ENCODE peak calls at places on chromosome 20, in four cellular contexts. S is T-helper 2 cell, J is kidney, Q is HT-29. B is an unnamed sample.

GRCh38 chr20:32681175-32682084 is 7.7 kb upstream of the C20orf203 start:
- DNase-seq in Q (peak; percentile 34), J (peak; percentile 75), S (no peak), B (peak; percentile 13)

GRCh38 chr20:11922561-11922960 is 4.9 kb downstream of the BTBD3 start:
- DNase-seq in S (no peak), Q (no peak), J (no peak), B (no peak)

GRCh38 chr20:57432874-57433491 is 41.8 kb downstream of the RBM38 start:
- DNase-seq in Q (peak; percentile 83), S (peak; percentile 79), J (no peak), B (peak; percentile 68)

GRCh38 chr20:55538261-55538908 is 466.9 kb downstream of the CBLN4 start:
- DNase-seq in S (no peak), J (no peak), Q (no peak), B (no peak)

GRCh38 chr20:3068986-3069900 is 2.2 kb upstream of the OXT start:
- DNase-seq in S (no peak), J (peak; percentile 55), Q (peak; percentile 24), B (peak; percentile 68)

GRCh38 chr20:53202781-53203180 is 230.6 kb downstream of the TSHZ2 start:
- DNase-seq in Q (no peak), J (no peak), S (no peak), B (no peak)

GRCh38 chr20:51953731-51954340 is 151.5 kb upstream of the SALL4 start:
- DNase-seq in J (no peak), S (no peak), Q (peak; percentile 17), B (no peak)

GRCh38 chr20:43682446-43682845 is 15.5 kb downstream of the MYBL2 start:
- DNase-seq in Q (no peak), J (no peak), S (no peak), B (no peak)

GRCh38 chr20:19932170-19932667 is 84.9 kb upstream of the NAA20 start:
- DNase-seq in S (no peak), J (no peak), Q (no peak), B (no peak)

GRCh38 chr20:49286689-49287551 is 9.1 kb upstream of the ZNFX1 start:
- DNase-seq in J (no peak), Q (peak; percentile 97), S (no peak), B (peak; percentile 72)

GRCh38 chr20:6173481-6173880 is 50.7 kb upstream of the FERMT1 start:
- DNase-seq in Q (no peak), S (no peak), J (no peak), B (no peak)

GRCh38 chr20:46715292-46715756 is 5.9 kb downstream of the SLC2A10 start:
- DNase-seq in J (peak; percentile 51), S (no peak), Q (no peak), B (peak; percentile 14)

GRCh38 chr20:64077876-64078551 is 1.3 kb downstream of the RGS19 start:
- DNase-seq in S (peak; percentile 65), Q (no peak), J (no peak), B (no peak)

GRCh38 chr20:32019156-32019510 is 8.9 kb downstream of the CCM2L start:
- DNase-seq in J (no peak), S (no peak), Q (peak; percentile 31), B (no peak)

GRCh38 chr20:56989516-56989915 is 276.9 kb downstream of the BMP7 start:
- DNase-seq in Q (no peak), S (no peak), J (no peak), B (no peak)

GRCh38 chr20:59460352-59460751 is 144.0 kb upstream of the PHACTR3 start:
- DNase-seq in J (no peak), S (no peak), Q (no peak), B (no peak)

GRCh38 chr20:20793570-20793969 is 81.1 kb upstream of the RALGAPA2 start:
- DNase-seq in J (no peak), Q (no peak), S (no peak), B (no peak)

GRCh38 chr20:53322651-53323050 is 271.0 kb downstream of the ZNF217 start:
- DNase-seq in S (no peak), J (no peak), Q (no peak), B (no peak)

GRCh38 chr20:51346686-51347485 is 195.6 kb downstream of the NFATC2 start:
- DNase-seq in Q (no peak), S (no peak), J (peak; percentile 15), B (no peak)

GRCh38 chr20:2695206-2695983 is 2.8 kb downstream of the EBF4 start:
- DNase-seq in S (no peak), J (no peak), Q (no peak), B (no peak)

GRCh38 chr20:54623923-54624569 is 148.7 kb downstream of the DOK5 start:
- DNase-seq in J (no peak), S (no peak), Q (no peak), B (no peak)

GRCh38 chr20:47883186-47883585 is 97.9 kb upstream of the SULF2 start:
- DNase-seq in J (no peak), S (no peak), Q (no peak), B (no peak)

GRCh38 chr20:13683833-13684232 is 45.1 kb upstream of the TASP1 start:
- DNase-seq in Q (no peak), S (no peak), J (no peak), B (no peak)

GRCh38 chr20:57648878-57649616 is 28.8 kb upstream of the ZBP1 start:
- DNase-seq in S (no peak), J (peak; percentile 12), Q (no peak), B (no peak)

GRCh38 chr20:15236812-15237211 is 899.4 kb upstream of the FLRT3 start:
- DNase-seq in J (no peak), S (no peak), Q (peak; percentile 36), B (peak; percentile 40)

GRCh38 chr20:51074062-51074461 is 51.2 kb upstream of the KCNG1 start:
- DNase-seq in J (no peak), S (no peak), Q (no peak), B (no peak)

GRCh38 chr20:47753571-47754120 is 31.6 kb downstream of the SULF2 start:
- DNase-seq in Q (no peak), S (no peak), J (no peak), B (no peak)

GRCh38 chr20:23127506-23128279 is 41.6 kb upstream of the CD93 start:
- DNase-seq in Q (no peak), S (no peak), J (no peak), B (no peak)

GRCh38 chr20:51938557-51939324 is 136.4 kb upstream of the SALL4 start:
- DNase-seq in Q (no peak), S (no peak), J (no peak), B (no peak)

GRCh38 chr20:40771848-40772247 is 82.8 kb upstream of the MAFB start:
- DNase-seq in Q (no peak), J (no peak), S (no peak), B (no peak)

GRCh38 chr20:23286346-23286745 is 64.2 kb upstream of the NXT1 start:
- DNase-seq in J (no peak), S (no peak), Q (no peak), B (no peak)

GRCh38 chr20:47274449-47275108 is 81.9 kb downstream of the ZMYND8 start:
- DNase-seq in S (no peak), Q (peak; percentile 45), J (no peak), B (no peak)

B was measured in small intestine.